ENCODE peak calls at places on chromosomes 4 and X, in nine cellular contexts. C, L, N, M, B, K, U, A and V are unnamed samples.

GRCh38 chrX:68634649-68635227 is 12.7 kb upstream of the STARD8 start:
- DNase-seq in M (no peak), U (no peak), B (no peak), L (no peak), N (no peak), C (no peak), A (no peak), K (no peak), V (no peak)

GRCh38 chr4:141702472-141703182 is 66.2 kb downstream of the IL15 start:
- DNase-seq in U (peak), N (no peak), C (no peak), K (no peak), B (no peak), L (no peak), A (peak), M (no peak), V (no peak)

GRCh38 chrX:151396042-151396826 is 772 bp upstream of the VMA21 start:
- DNase-seq in K (no peak), L (peak), A (peak), N (peak), B (no peak), C (peak), U (peak), M (no peak), V (no peak)

GRCh38 chr4:117085185-117085701 is at the start of gene TRAM1L1:
- DNase-seq in L (peak), C (peak), K (peak), A (peak), U (no peak), M (peak), B (no peak), N (no peak), V (no peak)

GRCh38 chrX:124378643-124379042 is 32.3 kb downstream of the SH2D1A start:
- DNase-seq in L (no peak), B (no peak), K (no peak), M (no peak), C (no peak), A (no peak), N (no peak), U (no peak), V (no peak)

GRCh38 chr4:78426972-78427371 is 124.6 kb upstream of the ANXA3 start:
- DNase-seq in C (no peak), L (no peak), A (no peak), N (no peak), M (no peak), B (no peak), K (no peak), U (no peak), V (no peak)

GRCh38 chrX:99348256-99348655 is 1061.8 kb downstream of the PCDH19 start:
- DNase-seq in C (no peak), K (no peak), N (no peak), A (no peak), M (no peak), U (no peak), B (no peak), L (no peak), V (no peak)

GRCh38 chr4:32884198-32884597 is 2164.0 kb downstream of the PCDH7 start:
- DNase-seq in M (no peak), B (no peak), N (no peak), A (no peak), K (no peak), U (no peak), C (no peak), L (no peak), V (no peak)

GRCh38 chr4:162682651-162683050 is 484.0 kb downstream of the NAF1 start:
- DNase-seq in K (no peak), B (no peak), C (no peak), M (no peak), U (no peak), A (no peak), N (no peak), L (no peak), V (no peak)

GRCh38 chrX:78979789-78980464 is 34.7 kb downstream of the P2RY10 start:
- DNase-seq in B (no peak), C (no peak), M (no peak), A (no peak), N (no peak), U (no peak), L (no peak), K (no peak), V (no peak)

GRCh38 chrX:43349363-43349762 is 306.7 kb upstream of the MAOA start:
- DNase-seq in N (no peak), M (no peak), K (no peak), C (peak), L (no peak), A (no peak), U (peak), B (no peak), V (peak)

GRCh38 chr4:42878868-42879267 is 13.6 kb upstream of the GRXCR1 start:
- DNase-seq in K (no peak), A (no peak), C (no peak), N (no peak), M (no peak), U (no peak), B (no peak), L (no peak), V (no peak)

GRCh38 chr4:8537041-8537461 is 43.1 kb upstream of the GPR78 start:
- DNase-seq in K (peak), M (peak), L (peak), N (peak), B (no peak), C (peak), U (peak), A (no peak), V (peak)

GRCh38 chr4:112842513-112842912 is 205.6 kb downstream of the LARP7 start:
- DNase-seq in U (no peak), B (no peak), M (no peak), L (no peak), A (no peak), N (no peak), C (no peak), K (no peak), V (no peak)

GRCh38 chr4:131721883-131722282 is 1427.2 kb upstream of the PCDH10 start:
- DNase-seq in M (no peak), B (no peak), L (no peak), N (no peak), C (no peak), A (no peak), K (no peak), U (no peak), V (no peak)

GRCh38 chr4:48698029-48698901 is 81.8 kb downstream of the FRYL start:
- DNase-seq in U (peak), K (peak), M (peak), L (peak), A (peak), B (no peak), N (peak), C (peak), V (no peak)

GRCh38 chr4:110049951-110050925 is 137.6 kb downstream of the EGF start:
- DNase-seq in A (no peak), M (peak), L (peak), B (no peak), N (peak), K (no peak), C (peak), U (peak), V (no peak)

GRCh38 chr4:124092101-124093057 is 620.2 kb downstream of the ANKRD50 start:
- DNase-seq in A (no peak), K (no peak), C (no peak), B (no peak), U (no peak), N (no peak), L (no peak), M (no peak), V (no peak)

GRCh38 chr4:134201216-134202098 is at the start of gene PABPC4L:
- DNase-seq in K (peak), N (no peak), B (no peak), M (peak), C (no peak), A (peak), U (no peak), L (peak), V (peak)

GRCh38 chr4:183291070-183291469 is 29.0 kb downstream of the CLDN22 start:
- DNase-seq in A (no peak), C (no peak), M (no peak), K (no peak), N (no peak), L (no peak), B (no peak), U (no peak), V (no peak)

GRCh38 chr4:181821039-181822004 is 421.9 kb upstream of the TENM3 start:
- DNase-seq in N (no peak), C (no peak), L (no peak), B (no peak), A (no peak), K (no peak), U (no peak), M (no peak), V (no peak)

GRCh38 chr4:72679666-72680065 is 110.6 kb upstream of the ADAMTS3 start:
- DNase-seq in U (no peak), N (no peak), A (no peak), M (no peak), C (no peak), B (no peak), K (no peak), L (no peak), V (no peak)

GRCh38 chrX:15336023-15336413 is 695 bp upstream of the PIGA start:
- DNase-seq in B (no peak), C (peak), A (no peak), N (no peak), K (no peak), L (peak), M (no peak), U (peak), V (no peak)

GRCh38 chr4:3516061-3516835 is 16.0 kb downstream of the LRPAP1 start:
- DNase-seq in C (no peak), L (no peak), A (no peak), M (no peak), N (no peak), K (peak), U (no peak), B (no peak), V (no peak)

GRCh38 chr4:146520894-146521542 is 722 bp downstream of the SLC10A7 start:
- DNase-seq in M (no peak), U (peak), N (peak), L (no peak), C (peak), K (no peak), A (no peak), B (no peak), V (no peak)

GRCh38 chr4:8830056-8830455 is 41.6 kb downstream of the HMX1 start:
- DNase-seq in L (no peak), M (no peak), C (no peak), K (no peak), B (no peak), A (no peak), U (no peak), N (no peak), V (no peak)

GRCh38 chr4:119138046-119138445 is 2.4 kb downstream of the MYOZ2 start:
- DNase-seq in L (no peak), A (no peak), B (no peak), U (no peak), M (no peak), K (no peak), C (no peak), N (no peak), V (no peak)

GRCh38 chr4:174595141-174595929 is 73.0 kb upstream of the HPGD start:
- DNase-seq in N (no peak), L (no peak), K (no peak), C (no peak), M (no peak), B (no peak), U (no peak), A (no peak), V (no peak)

GRCh38 chr4:77815651-77816050 is 3.5 kb downstream of the CNOT6L start:
- DNase-seq in M (no peak), B (no peak), A (no peak), U (no peak), L (no peak), N (no peak), K (no peak), C (no peak), V (no peak)

GRCh38 chr4:56051710-56052075 is 102.9 kb downstream of the CEP135 start:
- DNase-seq in U (no peak), C (no peak), B (no peak), N (no peak), K (no peak), L (no peak), M (no peak), A (no peak), V (no peak)

GRCh38 chrX:53317365-53318069 is 36.1 kb upstream of the IQSEC2 start:
- DNase-seq in M (peak), A (peak), U (peak), L (peak), C (peak), B (no peak), N (peak), K (peak), V (peak)

GRCh38 chr4:15901996-15902395 is 36.5 kb downstream of the FGFBP1 start:
- DNase-seq in C (no peak), B (no peak), M (no peak), N (no peak), L (no peak), A (no peak), K (no peak), U (peak), V (no peak)

GRCh38 chr4:5524451-5524850 is 183.9 kb downstream of the EVC2 start:
- DNase-seq in M (no peak), K (no peak), U (no peak), B (no peak), C (no peak), N (no peak), L (no peak), A (no peak), V (no peak)

GRCh38 chr4:139934336-139934735 is 219.6 kb downstream of the MAML3 start:
- DNase-seq in K (no peak), B (no peak), M (peak), L (peak), N (no peak), U (no peak), C (no peak), A (no peak), V (no peak)

GRCh38 chr4:56406151-56406550 is 18.9 kb upstream of the AASDH start:
- DNase-seq in L (no peak), B (no peak), U (no peak), C (no peak), M (no peak), N (no peak), A (no peak), K (no peak), V (no peak)

GRCh38 chrX:45191820-45192409 is 8.8 kb downstream of the DIPK2B start:
- DNase-seq in K (no peak), N (no peak), U (no peak), C (no peak), A (peak), M (no peak), L (no peak), B (no peak), V (no peak)

GRCh38 chr4:8377103-8378075 is 63.1 kb downstream of the ACOX3 start:
- DNase-seq in M (no peak), U (no peak), K (no peak), L (no peak), N (no peak), A (peak), B (no peak), C (no peak), V (no peak)

GRCh38 chrX:85391879-85392238 is 12.4 kb upstream of the POF1B start:
- DNase-seq in N (no peak), U (no peak), L (no peak), C (no peak), B (no peak), K (no peak), A (no peak), M (no peak), V (no peak)
- TF ChIP-seq POLR2A in N (no peak), U (no peak), L (no peak), C (no peak), B (no peak), K (no peak), A (no peak), M (no peak), V (no peak)

GRCh38 chrX:40174594-40175415 is 77.0 kb upstream of the BCOR start:
- DNase-seq in L (peak), K (peak), U (peak), A (peak), M (peak), N (no peak), C (peak), B (no peak), V (no peak)

GRCh38 chrX:40175416-40176255 is 77.9 kb upstream of the BCOR start:
- DNase-seq in B (peak), C (peak), M (peak), U (peak), L (peak), N (peak), A (peak), K (peak), V (no peak)

GRCh38 chrX:40177489-40177888 is 79.7 kb upstream of the BCOR start:
- DNase-seq in A (no peak), B (no peak), K (no peak), N (no peak), U (no peak), C (no peak), M (no peak), L (no peak), V (no peak)

GRCh38 chrX:40176979-40177430 is 79.2 kb upstream of the BCOR start:
- DNase-seq in N (no peak), B (no peak), C (no peak), A (peak), L (peak), M (no peak), U (no peak), K (peak), V (no peak)

DNA sequence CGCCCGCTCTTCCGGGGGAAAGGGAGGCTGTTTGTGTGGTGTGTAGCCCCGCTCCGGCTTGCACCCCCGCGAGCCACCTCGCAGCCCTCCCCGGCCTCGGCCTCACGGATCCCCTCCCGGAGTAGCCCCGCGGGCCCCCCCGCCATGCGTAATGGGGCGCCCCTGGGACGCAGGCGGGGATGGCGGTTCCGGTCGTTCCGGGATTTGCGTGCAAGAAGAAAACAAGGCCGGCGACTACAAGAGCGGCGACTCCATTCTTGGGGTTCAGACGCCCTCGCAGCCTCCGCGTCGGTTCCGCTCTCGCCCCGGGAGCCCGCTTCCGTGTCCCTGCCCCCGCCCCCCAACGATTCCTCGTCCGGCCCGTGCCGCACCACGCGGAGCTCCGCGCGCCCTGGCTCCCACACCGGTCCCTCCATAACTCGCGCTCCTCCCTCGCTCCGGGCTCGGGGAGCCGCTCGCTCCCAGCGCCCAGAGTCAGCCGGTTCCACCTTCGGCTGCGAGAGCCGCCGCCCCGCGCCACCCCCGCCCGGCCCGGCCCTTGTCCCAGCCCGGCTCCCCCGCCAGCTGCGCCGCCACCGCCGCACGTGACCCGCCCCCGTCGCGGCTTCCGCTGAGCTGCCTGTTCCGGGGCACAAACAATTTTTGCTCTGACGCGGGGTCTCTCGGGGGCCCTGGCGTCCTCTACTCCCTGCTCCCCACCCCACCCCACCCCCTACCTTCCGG is 78.7 kb upstream of the BCOR start:
- DNase-seq in K (peak), A (peak), C (peak), U (peak), L (peak), M (peak), N (no peak), B (peak), V (no peak)
- TF ChIP-seq POLR2A in K (peak), A (no peak), C (peak), U (no peak), L (peak), M (peak), N (no peak), B (no peak), V (no peak)

DNA sequence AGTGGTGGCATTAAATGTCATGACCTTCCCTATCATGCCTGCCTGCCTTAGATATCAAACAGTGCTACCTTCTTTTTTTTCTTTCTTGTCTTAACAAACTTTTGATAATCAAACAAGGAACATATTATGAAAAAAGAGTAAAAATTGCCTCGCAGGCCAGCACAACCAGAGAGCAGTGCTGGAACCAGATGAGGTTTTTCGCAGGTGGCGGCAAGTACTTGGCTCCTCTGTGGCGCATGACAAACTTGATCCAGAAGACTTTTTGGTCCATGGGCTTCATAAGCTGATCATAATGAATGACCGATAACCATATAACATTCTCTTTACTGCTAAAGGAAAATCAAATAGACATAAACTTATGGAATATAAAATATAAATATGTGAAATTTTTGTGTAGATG is 61.8 kb downstream of the UGT2B10 start:
- DNase-seq in C (no peak), L (no peak), M (no peak), U (no peak), A (no peak), B (no peak), N (no peak), K (no peak), V (no peak)
- TF ChIP-seq POLR2A in C (no peak), L (no peak), M (no peak), U (no peak), A (no peak), B (no peak), N (no peak), K (no peak), V (no peak)

DNA sequence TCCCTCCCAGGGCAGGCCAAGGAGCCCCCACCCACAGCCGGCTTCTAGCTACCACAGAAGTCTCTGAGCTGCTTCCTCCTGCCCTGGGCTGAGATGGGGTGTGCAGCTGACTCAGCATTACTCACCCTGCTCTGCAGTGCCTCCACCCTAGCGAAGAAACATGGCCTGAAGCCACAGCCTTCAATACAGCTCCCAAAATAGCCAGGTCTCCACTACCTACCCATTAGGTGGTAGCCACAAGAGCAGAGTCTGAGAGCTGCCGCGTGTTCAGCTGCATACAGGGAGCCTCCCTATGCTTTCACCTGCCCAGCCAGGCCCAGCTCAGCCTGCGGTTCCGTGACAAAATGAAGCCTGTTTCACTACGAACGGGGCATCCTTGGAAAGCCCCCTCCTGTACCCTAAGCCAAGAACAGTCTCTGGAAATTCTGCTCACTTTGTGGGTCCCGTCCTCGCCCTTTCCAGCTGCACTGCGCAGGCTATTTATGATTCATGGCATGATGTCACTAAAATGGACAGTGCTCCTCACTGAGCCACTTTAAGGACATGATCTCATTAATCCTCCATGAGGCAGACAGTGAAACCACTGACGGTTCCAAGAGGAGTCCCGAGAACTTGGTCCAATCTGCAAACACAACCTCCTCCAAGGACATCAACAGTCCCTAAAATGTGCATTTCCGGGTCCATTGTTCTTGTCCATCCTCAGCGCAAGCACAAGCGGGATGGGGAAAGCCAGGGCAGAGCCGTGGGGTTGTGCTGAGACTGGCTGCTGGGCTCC is 20.2 kb downstream of the WDR1 start:
- DNase-seq in L (peak), N (peak), B (no peak), U (peak), M (peak), A (peak), K (peak), C (peak), V (peak)
- TF ChIP-seq POLR2A in L (no peak), N (no peak), B (no peak), U (no peak), M (no peak), A (no peak), K (no peak), C (no peak), V (no peak)

GRCh38 chr4:185809517-185810071 is 2.4 kb downstream of the SORBS2 start:
- DNase-seq in N (no peak), B (no peak), K (no peak), U (no peak), L (no peak), C (no peak), A (no peak), M (no peak), V (no peak)
- TF ChIP-seq POLR2A in N (no peak), B (no peak), K (peak), U (no peak), L (no peak), C (no peak), A (no peak), M (no peak), V (no peak)

GRCh38 chrX:51743179-51743957 is at the start of gene GSPT2:
- DNase-seq in K (peak), U (peak), L (peak), C (peak), M (peak), N (peak), A (peak), B (peak), V (peak)
- TF ChIP-seq POLR2A in K (peak), U (no peak), L (no peak), C (peak), M (no peak), N (no peak), A (no peak), B (no peak), V (peak)

GRCh38 chr4:104591505-104591904 is 96.8 kb upstream of the CXXC4 start:
- DNase-seq in K (no peak), N (no peak), B (no peak), U (no peak), M (no peak), A (peak), L (peak), C (peak), V (no peak)
- TF ChIP-seq POLR2A in K (no peak), N (no peak), B (no peak), U (no peak), M (no peak), A (no peak), L (no peak), C (no peak), V (no peak)

GRCh38 chr4:73850261-73850970 is 2.7 kb upstream of the PF4V1 start:
- DNase-seq in L (no peak), C (no peak), M (no peak), U (no peak), B (no peak), N (no peak), A (no peak), K (no peak), V (no peak)
- TF ChIP-seq POLR2A in L (no peak), C (no peak), M (no peak), U (no peak), B (no peak), N (no peak), A (no peak), K (no peak), V (no peak)